ENCODE peak calls at places on chromosomes 7 and 10, in nine cellular contexts. R is fibroblast of lung, D is right atrium auricular region, J is GM18507, L is GM19239, H is iris pigment epithelial cell, B is PC-3, N is occipital lobe, S is psoas muscle. Y is an unnamed sample.

GRCh38 chr10:113965077-113965476 is 78.6 kb upstream of the ADRB1 start:
- DNase-seq in L (no peak), B (no peak), H (no peak), S (no peak), R (no peak), J (no peak), N (no peak), D (peak), Y (no peak)

GRCh38 chr10:126684171-126684745 is 13.8 kb upstream of the C10orf90 start:
- DNase-seq in N (no peak), J (no peak), R (peak), D (no peak), B (peak), H (no peak), S (no peak), L (no peak), Y (no peak)

GRCh38 chr7:23680417-23681405 is 712 bp downstream of the FAM221A start:
- DNase-seq in L (peak), B (peak), D (peak), R (peak), H (peak), N (peak), S (peak), J (no peak), Y (peak)

GRCh38 chr10:132141526-132142395 is 45.0 kb upstream of the DPYSL4 start:
- DNase-seq in H (no peak), S (peak), R (no peak), B (no peak), J (no peak), D (no peak), N (no peak), L (no peak), Y (no peak)

GRCh38 chr7:51950811-51951210 is 634.2 kb upstream of the COBL start:
- DNase-seq in B (no peak), L (no peak), D (no peak), S (no peak), H (peak), N (no peak), R (peak), J (no peak), Y (no peak)

GRCh38 chr10:15898046-15898445 is 37.7 kb upstream of the MINDY3 start:
- DNase-seq in D (no peak), R (peak), L (no peak), H (peak), B (peak), S (no peak), N (no peak), J (no peak), Y (peak)

GRCh38 chr10:110458583-110458920 is 39.2 kb upstream of the DUSP5 start:
- DNase-seq in D (peak), B (no peak), H (no peak), L (no peak), J (no peak), R (no peak), N (no peak), S (no peak), Y (no peak)

GRCh38 chr10:70481105-70481504 is 2.5 kb downstream of the PALD1 start:
- DNase-seq in N (no peak), B (no peak), R (no peak), L (no peak), S (no peak), D (no peak), J (no peak), H (no peak), Y (no peak)

GRCh38 chr10:43939939-43940810 is 291.5 kb upstream of the ZNF32 start:
- DNase-seq in H (no peak), R (no peak), D (peak), J (no peak), N (no peak), L (no peak), S (no peak), B (no peak), Y (peak)

GRCh38 chr10:47034511-47035051 is 123.4 kb downstream of the PTPN20 start:
- DNase-seq in S (peak), B (no peak), N (no peak), J (no peak), R (no peak), L (no peak), H (no peak), D (no peak), Y (no peak)

GRCh38 chr10:100745882-100746412 is 565 bp downstream of the PAX2 start:
- DNase-seq in D (no peak), S (no peak), N (no peak), B (no peak), H (no peak), L (no peak), R (no peak), J (no peak), Y (no peak)

GRCh38 chr7:55565693-55566092 is 6.6 kb downstream of the VOPP1 start:
- DNase-seq in B (no peak), J (no peak), L (no peak), R (peak), N (no peak), H (no peak), D (no peak), S (no peak), Y (no peak)